ENCODE peak calls at places on chromosomes 4 and X, in four cellular contexts. O is A549, D is K562, S is H1. B is an unnamed sample.

GRCh38 chr4:53541577-53542206 is 49.6 kb downstream of the LNX1 start:
- DNase-seq in O (no peak), D (no peak), S (no peak), B (no peak)

GRCh38 chr4:16916719-16917337 is 18.4 kb upstream of the LDB2 start:
- DNase-seq in O (peak), D (peak), S (peak), B (peak)

GRCh38 chr4:111213520-111213919 is 590.6 kb upstream of the PITX2 start:
- DNase-seq in O (no peak), D (no peak), S (no peak), B (peak)

GRCh38 chr4:36303430-36304137 is 22.2 kb downstream of the DTHD1 start:
- DNase-seq in O (no peak), D (no peak), S (no peak), B (no peak)

GRCh38 chrX:114338870-114339269 is 245.0 kb upstream of the HTR2C start:
- DNase-seq in O (no peak), D (no peak), S (no peak), B (no peak)

GRCh38 chr4:128519163-128519810 is 231.7 kb upstream of the PGRMC2 start:
- DNase-seq in O (no peak), D (no peak), S (no peak), B (no peak)

GRCh38 chr4:81606796-81607550 is 135.3 kb upstream of the RASGEF1B start:
- DNase-seq in O (no peak), D (peak), S (no peak), B (no peak)

GRCh38 chr4:150976478-150977118 is 38.5 kb downstream of the LRBA start:
- DNase-seq in O (no peak), D (peak), S (no peak), B (peak)

GRCh38 chr4:152673489-152673888 is 6.3 kb downstream of the TMEM154 start:
- DNase-seq in O (no peak), D (no peak), S (no peak), B (no peak)

GRCh38 chrX:38275615-38276014 is 51.7 kb downstream of the RPGR start:
- DNase-seq in O (peak), D (no peak), S (no peak), B (peak)

GRCh38 chr4:7157666-7158065 is 34.7 kb upstream of the SORCS2 start:
- DNase-seq in O (no peak), D (no peak), S (no peak), B (no peak)

GRCh38 chrX:39874202-39874816 is 223.4 kb downstream of the BCOR start:
- DNase-seq in O (no peak), D (no peak), S (no peak), B (no peak)

GRCh38 chr4:142549726-142550463 is 296.2 kb downstream of the INPP4B start:
- DNase-seq in O (peak), D (no peak), S (no peak), B (no peak)

GRCh38 chr4:87525636-87526035 is 3.5 kb downstream of the SPARCL1 start:
- DNase-seq in O (no peak), D (no peak), S (no peak), B (no peak)

GRCh38 chrX:153688900-153689590 is 1.3 kb downstream of the SLC6A8 start:
- DNase-seq in O (no peak), D (no peak), S (no peak), B (no peak)

GRCh38 chrX:135437867-135438733 is 16.4 kb downstream of the SMIM10L2A start:
- DNase-seq in O (no peak), D (peak), S (no peak), B (peak)

GRCh38 chr4:55386073-55386472 is 9.7 kb upstream of the TMEM165 start:
- DNase-seq in O (no peak), D (peak), S (no peak), B (peak)

GRCh38 chr4:182808673-182809416 is 108.3 kb downstream of the DCTD start:
- DNase-seq in O (no peak), D (no peak), S (no peak), B (no peak)

GRCh38 chr4:80577991-80578390 is 242.5 kb downstream of the CFAP299 start:
- DNase-seq in O (no peak), D (no peak), S (no peak), B (no peak)

GRCh38 chrX:53000447-53001208 is 42.3 kb upstream of the FAM156A start:
- DNase-seq in O (no peak), D (no peak), S (no peak), B (no peak)

GRCh38 chr4:48635310-48635709 is 144.8 kb downstream of the FRYL start:
- DNase-seq in O (no peak), D (no peak), S (no peak), B (peak)

GRCh38 chr4:140666889-140667614 is 89.1 kb downstream of the TBC1D9 start:
- DNase-seq in O (no peak), D (no peak), S (no peak), B (no peak)

GRCh38 chr4:11130195-11130975 is 298.3 kb downstream of the HS3ST1 start:
- DNase-seq in O (no peak), D (no peak), S (no peak), B (no peak)

GRCh38 chrX:140765043-140765784 is 55.7 kb downstream of the LINC00632 start:
- DNase-seq in O (no peak), D (no peak), S (no peak), B (no peak)

GRCh38 chr4:86961605-86962295 is 26.9 kb downstream of the AFF1 start:
- DNase-seq in O (no peak), D (peak), S (no peak), B (no peak)

GRCh38 chr4:109389367-109390118 is 44.1 kb upstream of the SEC24B start:
- DNase-seq in O (no peak), D (no peak), S (no peak), B (peak)

GRCh38 chrX:28756647-28757046 is 169.4 kb downstream of the IL1RAPL1 start:
- DNase-seq in O (no peak), D (no peak), S (no peak), B (no peak)

GRCh38 chr4:76238701-76239100 is 12.8 kb upstream of the FAM47E start:
- DNase-seq in O (no peak), D (no peak), S (no peak), B (no peak)

GRCh38 chr4:89174784-89175183 is 63.5 kb downstream of the TIGD2 start:
- DNase-seq in O (no peak), D (no peak), S (no peak), B (no peak)

GRCh38 chr4:128287159-128287870 is at the start of gene PGRMC2:
- DNase-seq in O (peak), D (peak), S (peak), B (no peak)

GRCh38 chr4:171432536-171432935 is 380.7 kb upstream of the GALNTL6 start:
- DNase-seq in O (no peak), D (no peak), S (no peak), B (no peak)

GRCh38 chr4:160835789-160836188 is 1328.0 kb downstream of the FSTL5 start:
- DNase-seq in O (no peak), D (no peak), S (no peak), B (no peak)

GRCh38 chr4:3613980-3614730 is 81.9 kb upstream of the LRPAP1 start:
- DNase-seq in O (no peak), D (no peak), S (no peak), B (peak)

DNA sequence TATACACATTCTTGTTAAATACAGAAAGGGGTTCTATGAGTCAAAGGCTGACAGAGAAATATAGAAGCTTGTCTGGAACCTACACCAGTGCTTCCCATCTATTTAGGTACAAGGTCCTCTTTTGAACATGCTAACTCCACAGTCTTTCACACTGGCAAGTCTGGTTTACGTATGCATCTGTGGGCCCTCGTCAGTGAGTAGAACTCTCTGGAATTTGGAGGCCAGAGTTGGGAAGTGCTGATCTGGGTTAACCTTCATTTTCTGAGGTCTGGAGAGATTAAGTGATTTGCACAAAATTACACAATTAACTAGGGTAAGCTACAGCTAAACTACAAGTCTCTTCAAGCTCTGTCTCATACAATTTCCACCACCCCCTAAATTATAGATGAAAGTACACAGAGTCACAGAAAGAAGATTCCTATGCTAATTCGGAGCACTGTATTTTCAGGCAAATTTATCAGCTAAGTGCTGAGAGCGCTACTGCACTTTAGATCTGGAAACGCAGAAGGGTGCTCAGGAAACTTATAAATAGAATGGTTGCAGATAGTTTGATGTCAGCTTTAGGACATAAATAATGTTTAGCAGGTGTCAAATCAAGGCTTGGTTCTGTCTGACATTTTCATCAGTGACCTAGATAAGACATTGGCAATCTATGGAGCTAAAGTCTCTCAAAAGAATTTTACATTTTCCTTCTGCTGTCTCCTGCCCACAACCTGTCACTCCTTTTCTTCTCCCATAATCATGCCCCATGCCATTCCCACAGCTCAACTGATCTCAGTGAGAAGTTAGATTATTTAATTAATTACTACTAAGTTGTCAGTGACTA is 43.0 kb upstream of the PDLIM5 start:
- DNase-seq in O (no peak), D (no peak), S (no peak), B (peak)
- TF ChIP-seq KDM1A in O (no peak), D (no peak), S (no peak), B (no peak)

DNA sequence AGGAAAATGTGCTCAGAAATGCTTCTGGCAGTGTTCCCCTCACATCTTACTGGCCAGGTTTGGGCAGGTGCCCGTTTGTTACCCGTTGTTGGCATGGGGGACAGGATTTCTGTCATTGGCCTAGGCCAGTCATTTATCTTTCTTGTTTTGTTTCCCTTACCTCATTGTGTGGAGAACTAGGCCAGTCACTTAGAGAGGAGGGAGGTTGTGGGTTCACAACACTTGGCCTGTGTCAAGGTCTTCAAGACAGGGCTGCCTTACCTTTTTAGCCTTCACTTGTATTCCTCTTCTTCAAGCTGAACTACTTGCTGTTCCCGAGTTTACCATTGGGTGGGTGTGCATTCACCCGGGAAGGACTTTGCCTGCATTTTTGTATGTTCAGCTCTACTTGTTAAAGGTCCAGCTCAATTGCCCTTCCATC is 17.7 kb downstream of the SNX25 start:
- DNase-seq in O (no peak), D (no peak), S (peak), B (peak)
- TF ChIP-seq KDM1A in O (no peak), D (no peak), S (no peak), B (no peak)

GRCh38 chr4:189941005-189941450 is 356 bp downstream of the FRG1 start:
- DNase-seq in O (no peak), D (no peak), S (no peak), B (no peak)

DNA sequence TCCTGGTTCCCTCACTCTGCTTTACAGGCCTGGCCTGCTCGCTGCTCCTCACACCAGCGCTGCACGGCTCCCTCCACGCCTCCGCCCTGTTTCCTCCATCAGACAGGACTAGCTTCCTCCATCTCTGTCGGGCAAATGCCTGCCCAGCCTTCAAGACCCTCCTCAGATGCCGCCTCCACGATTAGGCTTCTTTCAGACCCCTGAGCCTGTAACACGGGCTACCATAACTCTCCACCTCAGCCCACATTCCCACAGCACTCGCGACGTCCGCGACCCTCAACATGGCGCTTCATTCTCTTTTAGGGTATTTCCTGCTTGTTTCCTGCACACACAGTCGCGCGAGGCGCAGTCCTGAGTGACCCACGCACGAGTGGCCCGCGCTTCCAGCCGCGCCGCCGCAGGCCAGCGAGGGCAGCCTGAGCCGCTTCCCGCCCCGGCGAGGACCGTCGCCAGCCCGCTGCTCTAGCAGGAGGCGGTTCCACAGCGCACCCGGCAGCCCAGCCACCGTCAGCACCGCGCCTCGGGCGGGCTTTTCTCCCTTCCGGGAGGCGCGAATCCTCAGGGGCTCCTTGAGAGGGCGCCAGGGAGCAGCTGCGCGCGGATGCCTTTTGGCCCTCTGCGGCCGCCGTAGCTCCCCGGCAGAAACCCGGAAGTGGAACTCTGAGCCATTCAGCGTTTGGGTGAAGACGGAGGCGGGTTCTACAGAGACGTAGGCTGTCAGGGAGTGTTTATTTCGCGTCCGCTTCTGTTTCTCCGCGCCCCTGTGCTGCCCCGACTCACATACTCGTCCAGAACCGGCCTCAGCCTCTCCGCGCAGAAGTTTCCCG is at the start of gene FRG1:
- DNase-seq in O (peak), D (peak), S (peak), B (peak)
- TF ChIP-seq KDM1A in O (no peak), D (no peak), S (no peak), B (no peak)

GRCh38 chrX:133658244-133658911 is 243.1 kb upstream of the GPC4 start:
- DNase-seq in O (no peak), D (no peak), S (no peak), B (no peak)

GRCh38 chrX:133657455-133657854 is 242.2 kb upstream of the GPC4 start:
- DNase-seq in O (no peak), D (no peak), S (no peak), B (no peak)

GRCh38 chrX:133654801-133655200 is 239.5 kb upstream of the GPC4 start:
- DNase-seq in O (no peak), D (no peak), S (no peak), B (no peak)

GRCh38 chrX:133655262-133655913 is 240.1 kb upstream of the GPC4 start:
- DNase-seq in O (no peak), D (no peak), S (no peak), B (no peak)

GRCh38 chrX:133655914-133656265 is 240.6 kb upstream of the GPC4 start:
- DNase-seq in O (no peak), D (no peak), S (no peak), B (no peak)
- TF ChIP-seq KDM1A in O (no peak), D (no peak), S (no peak), B (no peak)

GRCh38 chrX:106802388-106803275 is at the start of gene TBC1D8B:
- DNase-seq in O (peak), D (peak), S (peak), B (peak)
- TF ChIP-seq KDM1A in O (no peak), D (no peak), S (no peak), B (no peak)

DNA sequence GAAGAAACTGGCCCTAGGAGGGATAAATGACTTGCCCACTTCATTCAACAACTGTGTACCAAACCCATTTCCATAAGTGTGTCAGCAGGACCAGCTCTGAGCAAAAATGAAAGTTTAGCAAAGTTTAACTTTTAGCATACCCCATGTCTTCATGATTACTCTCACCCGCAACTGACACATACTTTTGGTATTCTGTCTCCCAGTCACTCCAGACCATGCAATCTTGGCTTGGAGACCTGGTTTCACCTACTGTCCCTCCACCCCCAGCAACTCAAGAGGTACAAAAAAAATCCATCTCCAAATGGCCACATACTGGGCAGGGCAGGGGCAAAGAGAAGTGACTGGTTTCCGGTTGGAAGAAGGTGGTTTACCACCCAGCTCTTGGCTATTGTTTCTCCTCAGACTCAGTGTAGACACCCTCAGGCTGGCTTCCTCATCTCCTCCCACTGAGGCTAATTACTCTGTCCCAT is 79.8 kb downstream of the RLIM start:
- DNase-seq in O (no peak), D (no peak), S (no peak), B (no peak)
- TF ChIP-seq KDM1A in O (no peak), D (no peak), S (no peak), B (no peak)

DNA sequence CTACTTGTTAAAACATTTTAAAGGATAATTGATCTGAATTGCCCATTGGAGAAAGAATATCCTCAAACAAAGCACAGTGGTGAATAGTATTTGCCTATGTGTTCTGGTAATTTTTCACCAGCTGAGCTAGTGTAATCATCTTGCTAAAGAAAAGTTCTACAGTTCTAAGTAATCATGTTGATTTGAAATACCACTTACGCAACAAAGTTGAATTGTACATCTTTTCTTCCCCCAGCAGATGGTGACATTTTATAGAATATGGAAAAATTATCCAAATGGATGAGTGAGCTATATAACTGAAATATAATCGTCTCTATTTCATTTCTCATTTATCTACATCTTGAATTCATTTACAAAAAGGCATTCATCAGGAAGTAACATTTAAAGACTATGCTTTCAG is 9.7 kb upstream of the ZNF674 start:
- DNase-seq in O (no peak), D (no peak), S (no peak), B (peak)
- TF ChIP-seq KDM1A in O (no peak), D (no peak), S (no peak), B (no peak)

GRCh38 chrX:64206556-64207162 is 1.2 kb upstream of the AMER1 start:
- DNase-seq in O (no peak), D (no peak), S (no peak), B (no peak)
- TF ChIP-seq KDM1A in O (no peak), D (no peak), S (no peak), B (no peak)

DNA sequence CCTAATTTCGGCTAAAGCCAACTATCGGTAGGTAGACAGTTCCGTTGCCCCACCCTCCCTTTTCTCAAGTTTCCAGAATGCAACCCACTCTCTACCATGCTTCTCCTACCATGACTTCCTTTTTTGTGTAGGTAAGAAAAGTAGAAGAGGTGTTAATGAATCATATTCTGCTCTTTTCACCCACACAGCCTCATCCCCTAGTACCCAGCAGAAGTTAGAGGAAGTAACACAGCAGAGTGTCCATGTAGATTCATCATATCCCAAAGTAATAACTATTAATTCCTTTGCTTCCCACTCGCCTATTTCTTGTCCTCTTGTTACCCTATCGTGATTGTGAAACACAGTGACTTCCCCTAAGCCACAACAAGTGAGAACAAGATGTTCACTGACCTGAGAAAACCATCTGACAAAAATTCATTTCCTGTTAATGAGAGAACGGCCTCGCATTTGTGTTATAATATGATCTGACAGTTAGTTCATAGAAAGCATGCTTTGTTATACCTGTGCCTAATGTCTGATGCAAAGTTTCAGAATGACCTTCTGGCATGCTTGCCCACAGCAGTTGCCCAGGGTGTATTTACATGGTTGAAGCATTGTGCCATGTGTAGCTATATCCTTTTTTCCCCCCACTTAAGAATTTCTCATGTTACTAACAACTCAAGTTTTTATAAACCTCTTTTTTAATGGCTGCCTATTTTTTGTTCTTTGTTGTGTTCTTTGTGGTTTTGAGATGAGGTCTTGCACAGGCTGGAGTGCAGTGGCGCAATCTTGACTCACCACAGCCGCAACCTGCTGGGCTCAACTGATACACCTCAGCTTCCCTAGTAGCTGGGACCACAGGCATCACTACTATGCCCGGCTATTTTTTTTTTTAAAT is 185.6 kb downstream of the RAP1GDS1 start:
- DNase-seq in O (no peak), D (no peak), S (no peak), B (no peak)
- TF ChIP-seq KDM1A in O (no peak), D (no peak), S (no peak), B (no peak)

B was measured in HepG2.